ENCODE peak calls at places on chromosomes 3 and 15, in six cellular contexts. K, O, R, E, M and G are unnamed samples.

GRCh38 chr15:77347197-77347596 is 72.7 kb downstream of the PEAK1 start:
- DNase-seq in M (no peak), R (no peak), K (no peak), O (no peak), E (no peak), G (no peak)

GRCh38 chr15:50744601-50745000 is 20.9 kb downstream of the SPPL2A start:
- DNase-seq in E (no peak), K (no peak), O (no peak), R (no peak), M (no peak), G (no peak)

GRCh38 chr3:65521032-65521431 is 517.7 kb downstream of the MAGI1 start:
- DNase-seq in O (no peak), M (no peak), K (no peak), R (no peak), E (no peak), G (no peak)

GRCh38 chr3:51719413-51720025 is 12.7 kb downstream of the GRM2 start:
- DNase-seq in R (peak; percentile 37), O (no peak), E (no peak), M (no peak), K (no peak), G (no peak)

GRCh38 chr3:42906085-42906904 is at the start of gene ZNF662:
- DNase-seq in R (peak; percentile 27), O (no peak), K (no peak), E (no peak), M (peak; percentile 53), G (no peak)

GRCh38 chr3:58188921-58189451 is 21.8 kb downstream of the DNASE1L3 start:
- DNase-seq in K (no peak), R (no peak), M (no peak), O (no peak), E (peak; percentile 6), G (no peak)

GRCh38 chr15:88745696-88746095 is 57.5 kb upstream of the ACAN start:
- DNase-seq in M (peak; percentile 31), R (no peak), K (no peak), E (no peak), O (no peak), G (no peak)

GRCh38 chr3:194487289-194488006 is 646 bp upstream of the ATP13A3 start:
- DNase-seq in M (peak; percentile 26), R (peak; percentile 77), E (no peak), O (no peak), K (no peak), G (no peak)

GRCh38 chr3:128311441-128311844 is 155.2 kb downstream of the DNAJB8 start:
- DNase-seq in E (no peak), M (no peak), R (no peak), O (no peak), K (no peak), G (no peak)

GRCh38 chr3:61562810-61563613 is 1.6 kb downstream of the PTPRG start:
- DNase-seq in K (peak; percentile 17), M (peak; percentile 39), E (no peak), O (no peak), R (peak; percentile 39), G (peak; percentile 23)

DNA sequence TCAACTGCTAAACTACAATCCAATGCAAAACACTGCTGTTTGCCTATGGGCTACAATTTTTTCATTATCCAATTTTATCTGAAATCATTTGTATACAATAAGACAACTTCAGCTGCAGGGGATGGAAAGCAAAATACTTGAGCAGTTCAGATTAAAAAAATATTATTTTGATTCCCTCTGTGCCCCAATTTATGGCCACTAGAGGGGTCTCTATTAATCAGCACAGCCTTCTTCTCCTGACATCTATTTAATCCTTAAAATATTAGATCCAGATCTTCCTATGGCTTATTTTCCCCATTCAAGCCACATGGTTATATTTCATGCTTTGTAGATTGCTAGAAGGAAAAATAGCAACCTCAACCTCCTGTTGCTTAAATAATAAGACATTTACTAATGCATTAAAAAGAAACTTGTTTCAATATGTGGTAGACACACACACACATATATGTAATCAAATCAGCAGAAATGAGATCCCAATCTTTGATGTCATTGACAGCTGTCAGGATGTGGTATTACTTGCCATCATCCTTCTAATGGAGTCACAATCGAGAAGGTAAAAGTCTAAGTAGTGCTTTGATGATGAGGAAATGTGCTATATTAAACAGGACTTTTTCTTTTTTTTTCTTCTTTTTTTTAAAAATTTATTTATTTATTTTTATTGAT is 104.2 kb downstream of the P2RY1 start:
- DNase-seq in M (no peak), O (no peak), K (no peak), R (no peak), E (no peak), G (no peak)
- TF ChIP-seq CTCF in M (no peak), O (peak; percentile 26), K (peak; percentile 25), R (peak; percentile 46), E (no peak), G (no peak)

DNA sequence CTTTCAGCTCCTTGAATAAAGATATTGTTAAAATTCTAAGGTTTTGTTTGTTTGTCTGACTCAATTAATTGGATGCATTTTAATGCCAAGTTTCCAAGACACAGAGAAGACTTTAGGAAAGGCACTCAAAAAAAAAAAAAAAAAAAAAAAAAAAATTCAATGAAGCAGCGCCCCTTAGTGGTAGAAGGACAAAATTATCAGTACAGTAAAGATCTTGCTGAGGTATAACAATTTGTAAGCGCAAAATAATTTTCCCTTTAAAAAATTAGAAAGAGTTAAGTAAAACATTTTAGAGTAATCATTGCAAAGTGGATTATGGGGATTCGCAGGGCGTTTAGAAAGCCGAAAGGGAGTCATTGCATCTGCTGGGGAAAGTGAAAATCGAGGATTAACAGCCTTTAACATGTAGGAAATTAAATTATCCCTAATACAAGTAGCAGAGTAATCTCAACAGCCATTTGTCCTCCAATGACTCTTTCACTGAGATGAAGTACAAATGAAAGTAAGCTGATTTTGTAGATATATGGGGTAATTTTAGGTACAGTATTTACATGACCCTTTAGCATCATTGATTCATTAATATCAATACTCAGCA is 5.8 kb upstream of the DIS3L start:
- DNase-seq in K (no peak), R (peak; percentile 55), M (peak; percentile 18), O (no peak), E (no peak), G (no peak)
- TF ChIP-seq CTCF in K (peak; percentile 78), R (peak; percentile 85), M (peak; percentile 47), O (peak; percentile 90), E (peak; percentile 85), G (peak; percentile 68)

DNA sequence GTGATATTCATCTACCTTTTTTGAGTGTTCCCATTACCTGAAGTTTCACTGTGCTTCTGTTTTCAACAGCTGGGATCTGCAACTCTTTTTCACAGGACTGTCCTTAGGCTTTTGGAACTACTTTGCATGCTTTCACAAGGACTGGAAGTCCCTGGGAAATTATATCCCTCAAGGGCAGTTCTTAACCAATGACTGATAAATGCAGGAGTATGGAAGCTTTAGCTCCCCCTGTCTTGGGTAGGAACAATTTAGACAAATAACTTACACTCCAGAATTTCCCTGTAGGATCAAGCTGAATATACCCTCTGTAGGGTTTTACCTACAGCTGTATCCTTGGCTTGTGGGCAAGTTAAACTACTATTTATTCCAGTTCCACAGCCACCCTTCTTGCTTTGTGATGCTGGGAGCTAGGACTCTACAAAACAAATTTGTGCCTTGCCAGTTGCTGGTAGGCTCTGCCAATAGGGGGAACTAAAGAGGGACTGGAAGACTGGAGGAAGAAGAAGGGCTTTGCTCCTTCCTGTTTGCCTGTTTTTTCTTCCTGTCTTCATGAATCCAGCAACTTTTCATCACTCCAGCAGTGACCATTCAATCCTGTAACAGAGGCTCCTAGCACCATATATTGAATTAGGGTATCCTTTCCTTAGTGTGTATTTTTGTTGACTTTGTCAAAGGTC is 6.8 kb upstream of the ZNF280D start:
- DNase-seq in K (no peak), O (no peak), R (peak; percentile 83), E (no peak), M (no peak), G (no peak)
- TF ChIP-seq CTCF in K (no peak), O (no peak), R (peak; percentile 76), E (peak; percentile 16), M (no peak), G (no peak)

DNA sequence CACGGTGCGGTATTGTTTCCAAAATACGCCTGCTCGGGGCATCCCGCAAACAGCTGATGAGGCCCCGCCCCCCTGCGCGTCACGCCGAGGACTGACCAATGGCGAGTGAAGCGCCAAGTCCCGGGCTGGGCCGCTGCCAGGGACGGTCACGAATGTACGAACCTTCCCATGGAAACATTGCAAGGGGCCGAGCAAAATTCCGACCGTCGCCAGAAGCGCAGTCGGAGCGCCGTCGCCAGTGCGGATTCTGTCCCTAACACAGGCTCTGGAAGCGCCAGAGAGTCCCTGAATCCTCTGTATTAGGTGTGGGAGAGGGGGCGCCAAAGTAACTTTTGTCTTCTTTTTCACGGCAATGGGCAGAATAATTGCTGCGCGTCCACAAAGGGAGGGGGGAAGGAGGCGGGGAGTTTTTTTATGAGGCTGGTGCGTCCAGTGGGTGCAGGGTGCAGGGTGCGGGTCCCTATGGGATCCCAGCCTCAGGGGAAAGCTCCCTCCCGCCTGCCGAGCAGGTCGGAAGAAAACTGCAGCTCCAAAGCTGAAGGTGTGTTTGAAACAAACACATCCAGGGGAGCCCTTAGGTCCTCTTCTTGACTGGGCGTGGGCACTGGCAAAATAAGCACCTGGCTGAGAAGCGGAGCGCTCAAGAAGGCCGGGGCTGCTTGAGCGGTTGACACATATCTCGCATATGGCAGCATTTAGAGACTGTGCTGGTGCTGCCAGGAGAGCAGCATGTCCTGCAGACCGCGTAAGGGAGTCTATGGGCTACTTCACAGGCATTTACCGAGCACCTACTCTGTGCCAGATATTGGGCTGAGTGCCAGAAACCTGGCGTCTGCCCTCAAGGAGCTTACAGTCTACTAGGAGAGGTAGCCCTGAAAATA is at the start of gene BMF:
- DNase-seq in O (peak; percentile 98), M (peak; percentile 100), E (peak; percentile 98), R (peak; percentile 100), K (peak; percentile 98), G (peak; percentile 98)
- TF ChIP-seq CTCF in O (no peak), M (peak; percentile 25), E (peak; percentile 29), R (peak; percentile 54), K (peak; percentile 53), G (peak; percentile 52)